ENCODE peak calls at places on chromosomes 13 and 19, in four cellular contexts. N is upper lobe of left lung, V is OCI-LY7, Z is upper lobe of right lung. U is an unnamed sample.
A peak's percentile ranks its signal among the peaks of the same experiment; 100 is the strongest.

GRCh38 chr19:35901854-35902661 is at the start of gene HCST:
- DNase-seq in N (no peak), V (peak; percentile 77), Z (no peak), U (peak; percentile 66)

GRCh38 chr13:87671031-87671823 is at the start of gene SLITRK5:
- DNase-seq in N (peak; percentile 93), V (peak; percentile 93), Z (peak; percentile 90), U (peak; percentile 19)

GRCh38 chr13:48194392-48194754 is 38.6 kb upstream of the ITM2B start:
- DNase-seq in N (no peak), V (no peak), Z (no peak), U (no peak)

GRCh38 chr19:35732540-35733179 is 9.6 kb downstream of the IGFLR1 start:
- DNase-seq in N (peak; percentile 76), V (no peak), Z (no peak), U (no peak)

GRCh38 chr19:38557205-38557799 is 60.5 kb downstream of the MAP4K1 start:
- DNase-seq in N (no peak), V (peak; percentile 38), Z (peak; percentile 72), U (peak; percentile 66)

GRCh38 chr13:26964278-26965057 is 203.9 kb upstream of the GPR12 start:
- DNase-seq in N (no peak), V (peak; percentile 10), Z (no peak), U (no peak)

GRCh38 chr19:1566392-1567115 is 1.6 kb downstream of the MEX3D start:
- DNase-seq in N (peak; percentile 89), V (no peak), Z (peak; percentile 82), U (no peak)

GRCh38 chr13:99417151-99417820 is 84.0 kb upstream of the TM9SF2 start:
- DNase-seq in N (no peak), V (no peak), Z (peak; percentile 53), U (no peak)

GRCh38 chr19:3366104-3366760 is at the start of gene NFIC:
- DNase-seq in N (peak; percentile 94), V (no peak), Z (peak; percentile 90), U (peak; percentile 60)

GRCh38 chr19:39263912-39264305 is 4.3 kb upstream of the IFNL2 start:
- DNase-seq in N (peak; percentile 64), V (no peak), Z (peak; percentile 52), U (no peak)

GRCh38 chr13:113904411-113904810 is 40.5 kb upstream of the GAS6 start:
- DNase-seq in N (no peak), V (no peak), Z (peak; percentile 66), U (no peak)

GRCh38 chr13:88014527-88014926 is 343.4 kb downstream of the SLITRK5 start:
- DNase-seq in N (no peak), V (no peak), Z (no peak), U (no peak)

GRCh38 chr13:98349731-98350305 is 172.7 kb upstream of the RNF113B start:
- DNase-seq in N (peak; percentile 25), V (peak; percentile 2), Z (no peak), U (no peak)

GRCh38 chr13:31115616-31116015 is 46.1 kb downstream of the HSPH1 start:
- DNase-seq in N (no peak), V (no peak), Z (no peak), U (no peak)

GRCh38 chr19:51784922-51785690 is 9.9 kb upstream of the FPR3 start:
- DNase-seq in N (no peak), V (peak; percentile 17), Z (peak; percentile 70), U (peak; percentile 25)

GRCh38 chr19:36060430-36060829 is 5.7 kb downstream of the WDR62 start:
- DNase-seq in N (no peak), V (peak; percentile 36), Z (no peak), U (no peak)

GRCh38 chr13:25253702-25254101 is 33.6 kb downstream of the MTMR6 start:
- DNase-seq in N (no peak), V (no peak), Z (no peak), U (no peak)

GRCh38 chr13:45454204-45454603 is 10.5 kb upstream of the COG3 start:
- DNase-seq in N (no peak), V (no peak), Z (no peak), U (no peak)

GRCh38 chr13:29081697-29082440 is 261.7 kb downstream of the MTUS2 start:
- DNase-seq in N (no peak), V (no peak), Z (no peak), U (no peak)

GRCh38 chr13:91045351-91046034 is 302.0 kb upstream of the MIR17HG start:
- DNase-seq in N (no peak), V (peak; percentile 52), Z (no peak), U (no peak)

GRCh38 chr13:33262069-33262487 is 23.5 kb downstream of the STARD13 start:
- DNase-seq in N (peak; percentile 29), V (no peak), Z (no peak), U (no peak)

GRCh38 chr13:110298566-110299321 is 8.2 kb downstream of the COL4A1 start:
- DNase-seq in N (peak; percentile 58), V (no peak), Z (no peak), U (no peak)

GRCh38 chr13:66962953-66963352 is 267.2 kb downstream of the PCDH9 start:
- DNase-seq in N (no peak), V (no peak), Z (no peak), U (no peak)

GRCh38 chr13:22091971-22092300 is 421.1 kb downstream of the FGF9 start:
- DNase-seq in N (no peak), V (no peak), Z (no peak), U (no peak)

GRCh38 chr13:110643768-110644421 is 28.6 kb downstream of the NAXD start:
- DNase-seq in N (no peak), V (no peak), Z (no peak), U (no peak)

GRCh38 chr13:90683711-90684131 is 663.8 kb upstream of the MIR17HG start:
- DNase-seq in N (no peak), V (no peak), Z (no peak), U (no peak)

GRCh38 chr19:46297700-46298476 is 1.0 kb downstream of the HIF3A start:
- DNase-seq in N (peak; percentile 87), V (no peak), Z (peak; percentile 82), U (no peak)

GRCh38 chr13:24187185-24187584 is 26.7 kb downstream of the SPATA13 start:
- DNase-seq in N (no peak), V (no peak), Z (no peak), U (no peak)

GRCh38 chr13:59970847-59971246 is 192.9 kb downstream of the DIAPH3 start:
- DNase-seq in N (no peak), V (no peak), Z (no peak), U (no peak)

GRCh38 chr13:99373436-99373835 is 66.2 kb upstream of the GPR183 start:
- DNase-seq in N (no peak), V (no peak), Z (no peak), U (no peak)

GRCh38 chr19:39166571-39167391 is 30.0 kb upstream of the NCCRP1 start:
- DNase-seq in N (peak; percentile 88), V (no peak), Z (peak; percentile 95), U (no peak)

GRCh38 chr19:14767466-14767971 is 10.8 kb downstream of the ADGRE2 start:
- DNase-seq in N (no peak), V (no peak), Z (no peak), U (no peak)

GRCh38 chr19:42424712-42425131 is 2.5 kb downstream of the LIPE start:
- DNase-seq in N (peak; percentile 60), V (no peak), Z (peak; percentile 63), U (no peak)

GRCh38 chr19:11663162-11663561 is 65.9 kb downstream of the ZNF627 start:
- DNase-seq in N (no peak), V (no peak), Z (no peak), U (no peak)

GRCh38 chr13:110232756-110233155 is 74.2 kb downstream of the COL4A1 start:
- DNase-seq in N (no peak), V (no peak), Z (no peak), U (no peak)

GRCh38 chr19:41407271-41407670 is 9.7 kb downstream of the BCKDHA start:
- DNase-seq in N (no peak), V (no peak), Z (no peak), U (no peak)

GRCh38 chr19:41410655-41411054 is 13.0 kb downstream of the BCKDHA start:
- DNase-seq in N (no peak), V (no peak), Z (no peak), U (no peak)

GRCh38 chr19:41409288-41409687 is 11.7 kb downstream of the BCKDHA start:
- DNase-seq in N (no peak), V (no peak), Z (no peak), U (no peak)

GRCh38 chr19:41405776-41406175 is 8.2 kb downstream of the BCKDHA start:
- DNase-seq in N (no peak), V (no peak), Z (no peak), U (no peak)

DNA sequence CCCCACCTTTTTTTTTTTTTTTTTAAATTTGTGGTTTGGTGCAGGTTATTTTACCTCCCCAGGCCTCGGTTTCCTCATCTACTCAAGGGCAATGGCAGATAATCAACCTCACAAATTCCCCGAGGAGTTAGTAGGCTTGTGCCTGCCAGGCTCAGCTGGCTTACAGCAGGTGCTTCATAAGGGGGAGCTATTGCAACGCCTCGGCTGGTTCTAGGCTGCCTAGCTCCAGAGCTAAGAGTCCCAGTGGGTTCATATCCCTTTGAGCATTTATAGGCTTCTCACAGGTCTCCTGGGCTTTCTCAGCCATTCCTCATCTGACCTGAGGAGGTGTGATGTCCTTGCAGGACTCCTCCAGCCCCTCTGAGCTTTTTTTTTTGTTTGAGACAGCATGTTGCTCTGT is 10.6 kb downstream of the BCKDHA start:
- DNase-seq in N (no peak), V (peak; percentile 47), Z (no peak), U (no peak)
- TF ChIP-seq CTCF in N (no peak), V (peak; percentile 52), Z (no peak), U (peak; percentile 42)

GRCh38 chr19:17582613-17583012 is 27.2 kb downstream of the COLGALT1 start:
- DNase-seq in N (no peak), V (no peak), Z (no peak), U (no peak)

GRCh38 chr19:17581211-17581874 is 25.9 kb downstream of the COLGALT1 start:
- DNase-seq in N (no peak), V (no peak), Z (no peak), U (no peak)

GRCh38 chr19:17579523-17580244 is 24.2 kb downstream of the COLGALT1 start:
- DNase-seq in N (peak; percentile 88), V (peak; percentile 91), Z (peak; percentile 81), U (peak; percentile 75)

GRCh38 chr19:17580470-17581000 is 25.1 kb downstream of the COLGALT1 start:
- DNase-seq in N (peak; percentile 76), V (no peak), Z (no peak), U (no peak)

GRCh38 chr19:17584132-17584531 is 28.7 kb downstream of the COLGALT1 start:
- DNase-seq in N (no peak), V (no peak), Z (no peak), U (no peak)
- H3K36me3 ChIP-seq in N (peaks cover 25% of the 10 kb centered on the region), V (peaks cover 35% of the 10 kb centered on the region), Z (peaks cover 32% of the 10 kb centered on the region), U (peaks cover 13% of the 10 kb centered on the region)

GRCh38 chr13:36706755-36707154 is 32.9 kb downstream of the SERTM1 start:
- DNase-seq in N (no peak), V (no peak), Z (no peak), U (no peak)
- TF ChIP-seq CTCF in N (no peak), V (no peak), Z (no peak), U (no peak)

DNA sequence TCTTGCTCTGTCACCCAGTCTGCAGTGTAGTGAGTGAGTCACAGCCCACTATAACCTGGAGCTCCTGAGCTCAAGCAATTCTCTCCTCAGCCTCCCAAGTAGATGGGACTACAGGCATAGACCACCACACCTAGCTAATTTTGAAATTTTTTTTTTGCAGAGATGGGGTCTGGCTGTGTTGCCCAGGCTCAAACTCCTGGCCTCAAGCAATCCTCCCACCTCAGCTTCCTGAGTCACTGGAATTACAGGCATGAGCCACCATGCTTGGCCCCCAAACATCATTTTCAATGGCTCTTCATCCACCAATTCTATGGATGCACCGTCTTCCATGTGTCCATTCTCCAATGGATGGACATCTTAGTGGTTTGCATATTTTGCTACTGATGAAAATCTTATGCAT is 68.9 kb downstream of the ZNF557 start:
- DNase-seq in N (no peak), V (no peak), Z (peak; percentile 2), U (no peak)
- H3K36me3 ChIP-seq in N (peaks cover 18% of the 10 kb centered on the region), V (peaks cover 72% of the 10 kb centered on the region), Z (peaks cover 43% of the 10 kb centered on the region), U (peaks cover 10% of the 10 kb centered on the region)